ENCODE peak calls at places on chromosomes 16 and 17, in five cellular contexts. M is mesothelial cell of epicardium, D is pulmonary artery endothelial cell, V is foreskin keratinocyte, S is HuH-7. B is an unnamed sample.

GRCh38 chr17:65564793-65565192 is 3.3 kb upstream of the AXIN2 start:
- DNase-seq in V (no peak), D (no peak), M (peak; percentile 55), S (no peak), B (no peak)

GRCh38 chr16:87541004-87541881 is 48.4 kb upstream of the ZCCHC14 start:
- DNase-seq in V (no peak), S (no peak), D (no peak), M (no peak), B (no peak)

GRCh38 chr17:45936610-45937009 is 42.3 kb downstream of the MAPT start:
- DNase-seq in D (no peak), V (no peak), M (no peak), S (no peak), B (no peak)

GRCh38 chr17:57406131-57406980 is 150.0 kb downstream of the MSI2 start:
- DNase-seq in M (no peak), D (no peak), S (peak; percentile 35), V (no peak), B (no peak)

GRCh38 chr17:66191607-66192377 is at the start of gene CEP112:
- DNase-seq in M (peak; percentile 90), S (peak; percentile 94), V (no peak), D (no peak), B (peak; percentile 78)

GRCh38 chr17:36593651-36594316 is 2.1 kb downstream of the DHRS11 start:
- DNase-seq in S (no peak), D (no peak), M (peak; percentile 27), V (no peak), B (peak; percentile 71)

GRCh38 chr17:34107019-34107418 is 148.1 kb upstream of the CCL2 start:
- DNase-seq in V (no peak), M (no peak), S (no peak), D (no peak), B (no peak)

GRCh38 chr16:89506791-89507191 is 1.4 kb upstream of the SPG7 start:
- DNase-seq in S (no peak), V (no peak), D (no peak), M (no peak), B (no peak)

GRCh38 chr17:352421-353212 is at the start of gene RPH3AL:
- DNase-seq in D (no peak), S (peak; percentile 75), M (no peak), V (no peak), B (no peak)

GRCh38 chr16:30951785-30952184 is 2.9 kb downstream of the ORAI3 start:
- DNase-seq in D (no peak), V (no peak), S (no peak), M (no peak), B (peak; percentile 81)

GRCh38 chr16:28609631-28610594 is at the start of gene SULT1A1:
- DNase-seq in S (peak; percentile 46), V (no peak), M (no peak), D (no peak), B (peak; percentile 83)